ENCODE peak calls at places on chromosomes 4 and X, in six cellular contexts. One of them, this sample, is unnamed.

GRCh38 chr4:138573246-138573645 is 331.1 kb upstream of the SLC7A11 start:
- DNase-seq in GM04503: no peak
- DNase-seq in adipocyte: peak
- DNase-seq in head of caudate nucleus: no peak
- DNase-seq in HEK293T: no peak
- DNase-seq in HCEC 1CT: no peak
- DNase-seq in this sample: no peak

GRCh38 chr4:212438-213174 is 88.3 kb downstream of the ZNF718 start:
- DNase-seq in GM04503: peak
- DNase-seq in adipocyte: peak
- DNase-seq in head of caudate nucleus: peak
- DNase-seq in HEK293T: no peak
- DNase-seq in HCEC 1CT: no peak
- DNase-seq in this sample: peak

GRCh38 chrX:15854080-15854655 is 445 bp downstream of the AP1S2 start:
- DNase-seq in GM04503: no peak
- DNase-seq in adipocyte: peak
- DNase-seq in head of caudate nucleus: peak
- DNase-seq in HEK293T: peak
- DNase-seq in HCEC 1CT: peak
- DNase-seq in this sample: peak

GRCh38 chrX:148133099-148133725 is 152.1 kb downstream of the FMR1NB start:
- DNase-seq in GM04503: no peak
- DNase-seq in adipocyte: no peak
- DNase-seq in head of caudate nucleus: no peak
- DNase-seq in HEK293T: no peak
- DNase-seq in HCEC 1CT: no peak
- DNase-seq in this sample: no peak

GRCh38 chr4:73867783-73868182 is 1.4 kb upstream of the CXCL1 start:
- DNase-seq in GM04503: no peak
- DNase-seq in adipocyte: no peak
- DNase-seq in head of caudate nucleus: no peak
- DNase-seq in HEK293T: no peak
- DNase-seq in HCEC 1CT: peak
- DNase-seq in this sample: no peak

GRCh38 chr4:14701389-14701788 is 300.9 kb upstream of the CPEB2 start:
- DNase-seq in GM04503: no peak
- DNase-seq in adipocyte: peak
- DNase-seq in head of caudate nucleus: no peak
- DNase-seq in HEK293T: no peak
- DNase-seq in HCEC 1CT: peak
- DNase-seq in this sample: no peak

GRCh38 chr4:7411491-7411890 is 23.2 kb downstream of the PSAPL1 start:
- DNase-seq in GM04503: no peak
- DNase-seq in adipocyte: no peak
- DNase-seq in head of caudate nucleus: no peak
- DNase-seq in HEK293T: no peak
- DNase-seq in HCEC 1CT: no peak
- DNase-seq in this sample: no peak

GRCh38 chr4:84171871-84172270 is 327.2 kb downstream of the NKX6-1 start:
- DNase-seq in GM04503: no peak
- DNase-seq in adipocyte: no peak
- DNase-seq in head of caudate nucleus: no peak
- DNase-seq in HEK293T: no peak
- DNase-seq in HCEC 1CT: no peak
- DNase-seq in this sample: no peak

GRCh38 chr4:163556169-163556568 is 61.7 kb downstream of the TMA16 start:
- DNase-seq in GM04503: no peak
- DNase-seq in adipocyte: no peak
- DNase-seq in head of caudate nucleus: no peak
- DNase-seq in HEK293T: no peak
- DNase-seq in HCEC 1CT: peak
- DNase-seq in this sample: peak

GRCh38 chrX:63506320-63506719 is 155.2 kb upstream of the SPIN4 start:
- DNase-seq in GM04503: no peak
- DNase-seq in adipocyte: peak
- DNase-seq in head of caudate nucleus: no peak
- DNase-seq in HEK293T: peak
- DNase-seq in HCEC 1CT: peak
- DNase-seq in this sample: peak

GRCh38 chrX:110163488-110163887 is 154.4 kb downstream of the AMMECR1 start:
- DNase-seq in GM04503: no peak
- DNase-seq in adipocyte: no peak
- DNase-seq in head of caudate nucleus: no peak
- DNase-seq in HEK293T: no peak
- DNase-seq in HCEC 1CT: peak
- DNase-seq in this sample: no peak